ENCODE peak calls at places on chromosomes 11 and 22, in seven cellular contexts. P, N, H, F, I, K and U are unnamed samples.
A peak's percentile ranks its signal among the peaks of the same experiment; 100 is the strongest.

GRCh38 chr11:130211781-130212401 is 52.3 kb downstream of the ST14 start:
- DNase-seq in P (no peak), H (no peak), N (no peak), F (no peak), K (peak; percentile 44), I (peak; percentile 38), U (no peak)

GRCh38 chr22:50007057-50007511 is 5.5 kb downstream of the IL17REL start:
- DNase-seq in P (no peak), H (no peak), N (no peak), F (no peak), K (no peak), I (no peak), U (no peak)

GRCh38 chr11:64000026-64000739 is 13.9 kb downstream of the OTUB1 start:
- DNase-seq in K (no peak), P (no peak), N (peak; percentile 59), I (peak; percentile 88), F (peak; percentile 86), H (peak; percentile 77), U (no peak)

GRCh38 chr22:23215294-23216204 is 35.2 kb downstream of the BCR start:
- DNase-seq in P (peak; percentile 46), N (peak; percentile 64), K (no peak), H (no peak), F (no peak), I (no peak), U (no peak)

GRCh38 chr22:26502688-26503561 is 9.3 kb downstream of the TFIP11 start:
- DNase-seq in K (no peak), N (peak; percentile 51), I (no peak), P (peak; percentile 37), H (peak; percentile 25), F (peak; percentile 75), U (no peak)

GRCh38 chr11:42200311-42200710 is 740.9 kb upstream of the LRRC4C start:
- DNase-seq in P (no peak), F (no peak), I (no peak), N (no peak), K (no peak), H (no peak), U (no peak)

GRCh38 chr11:118928870-118929495 is 3.3 kb upstream of the BCL9L start:
- DNase-seq in H (peak; percentile 65), P (peak; percentile 45), F (no peak), K (peak; percentile 86), I (peak; percentile 82), N (peak; percentile 41), U (peak; percentile 80)

GRCh38 chr22:45064313-45065268 is 54.8 kb upstream of the PHF21B start:
- DNase-seq in H (no peak), F (no peak), I (no peak), P (peak; percentile 85), N (peak; percentile 87), K (no peak), U (no peak)

GRCh38 chr22:44648085-44648820 is 53.8 kb upstream of the PRR5 start:
- DNase-seq in F (peak; percentile 58), K (no peak), I (peak; percentile 60), H (no peak), P (no peak), N (peak; percentile 26), U (no peak)

GRCh38 chr11:106131998-106132397 is 54.5 kb downstream of the AASDHPPT start:
- DNase-seq in H (no peak), P (no peak), N (no peak), K (no peak), I (no peak), F (no peak), U (no peak)

GRCh38 chr22:39567135-39567946 is 3.2 kb upstream of the CACNA1I start:
- DNase-seq in N (no peak), P (no peak), H (no peak), F (no peak), I (no peak), K (no peak), U (no peak)

GRCh38 chr22:39396797-39397195 is 2.8 kb upstream of the TAB1 start:
- DNase-seq in F (peak; percentile 36), N (no peak), P (no peak), I (peak; percentile 20), H (no peak), K (no peak), U (no peak)

GRCh38 chr11:65135633-65136145 is 1.4 kb upstream of the SYVN1 start:
- DNase-seq in F (no peak), P (no peak), I (no peak), N (no peak), H (no peak), K (peak; percentile 59), U (no peak)

GRCh38 chr11:19905280-19905853 is 192.7 kb downstream of the NAV2 start:
- DNase-seq in H (no peak), N (peak; percentile 67), K (no peak), F (no peak), I (no peak), P (peak; percentile 50), U (no peak)

GRCh38 chr11:61193596-61193995 is 9.7 kb upstream of the PGA3 start:
- DNase-seq in H (no peak), N (no peak), F (no peak), I (no peak), K (no peak), P (no peak), U (no peak)

GRCh38 chr11:113213549-113213948 is 100.8 kb upstream of the TTC12 start:
- DNase-seq in I (no peak), H (no peak), N (no peak), F (no peak), P (no peak), K (no peak), U (no peak)

GRCh38 chr22:49462291-49462690 is 365.4 kb downstream of the BRD1 start:
- DNase-seq in P (no peak), K (no peak), F (no peak), H (no peak), N (no peak), I (no peak), U (no peak)

GRCh38 chr11:129785383-129786111 is 30.1 kb upstream of the TMEM45B start:
- DNase-seq in I (no peak), F (no peak), K (no peak), H (no peak), P (no peak), N (peak; percentile 1), U (no peak)

GRCh38 chr11:9091044-9091936 is at the start of gene SCUBE2:
- DNase-seq in I (no peak), K (no peak), N (no peak), F (no peak), H (no peak), P (no peak), U (no peak)
- H3K4me3 ChIP-seq in I (peak within 1 kb of the TSS; percentile 40), K (peak within 1 kb of the TSS; percentile 55), N (peak within 1 kb of the TSS; percentile 53), F (peak within 1 kb of the TSS; percentile 68), H (peak within 1 kb of the TSS; percentile 50), P (peak within 1 kb of the TSS; percentile 44), U (peak within 1 kb of the TSS; percentile 35)

GRCh38 chr11:45655831-45656230 is 9.6 kb downstream of the CHST1 start:
- DNase-seq in I (no peak), K (no peak), H (no peak), F (no peak), P (no peak), N (no peak), U (no peak)
- H3K27ac ChIP-seq in I (no peak overlapping the region), K (no peak overlapping the region), H (no peak overlapping the region), F (no peak overlapping the region), P (no peak overlapping the region), N (no peak overlapping the region), U (no peak overlapping the region)

GRCh38 chr11:126194121-126194543 is 17.3 kb downstream of the RPUSD4 start:
- DNase-seq in I (no peak), P (no peak), K (no peak), H (no peak), F (no peak), N (peak; percentile 59), U (no peak)

GRCh38 chr11:126193038-126193478 is 18.4 kb downstream of the RPUSD4 start:
- DNase-seq in H (no peak), I (no peak), F (no peak), N (no peak), K (no peak), P (no peak), U (peak; percentile 51)

GRCh38 chr11:126198648-126199047 is 12.8 kb downstream of the RPUSD4 start:
- DNase-seq in H (no peak), F (no peak), K (no peak), N (no peak), P (no peak), I (no peak), U (no peak)

GRCh38 chr11:126195119-126195518 is 16.3 kb downstream of the RPUSD4 start:
- DNase-seq in N (no peak), F (no peak), H (no peak), I (no peak), P (no peak), K (no peak), U (no peak)

GRCh38 chr11:126197277-126197939 is 14.0 kb downstream of the RPUSD4 start:
- DNase-seq in P (peak; percentile 64), K (no peak), H (no peak), F (peak; percentile 80), N (peak; percentile 90), I (no peak), U (no peak)
- H3K36me3 ChIP-seq in P (peaks cover 12% of the 10 kb centered on the region), K (peaks cover 77% of the 10 kb centered on the region), H (peaks cover 38% of the 10 kb centered on the region), F (peaks cover 67% of the 10 kb centered on the region), N (peaks cover 32% of the 10 kb centered on the region), I (no peaks in the 10 kb centered on the region), U (peaks cover 15% of the 10 kb centered on the region)

GRCh38 chr11:69122337-69122641 is 33.4 kb upstream of the SMIM38 start:
- DNase-seq in F (no peak), P (no peak), N (no peak), K (peak; percentile 57), I (no peak), H (no peak), U (no peak)

GRCh38 chr11:69122642-69123431 is 32.9 kb upstream of the SMIM38 start:
- DNase-seq in N (peak; percentile 70), F (peak; percentile 59), H (peak; percentile 71), K (peak; percentile 72), P (peak; percentile 73), I (no peak), U (peak; percentile 92)

GRCh38 chr11:69125861-69126260 is 29.9 kb upstream of the SMIM38 start:
- DNase-seq in K (no peak), P (no peak), I (no peak), N (no peak), H (no peak), F (no peak), U (peak; percentile 21)

GRCh38 chr11:69121621-69122336 is 34.0 kb upstream of the SMIM38 start:
- DNase-seq in I (no peak), K (no peak), N (no peak), P (no peak), H (no peak), F (no peak), U (no peak)

DNA sequence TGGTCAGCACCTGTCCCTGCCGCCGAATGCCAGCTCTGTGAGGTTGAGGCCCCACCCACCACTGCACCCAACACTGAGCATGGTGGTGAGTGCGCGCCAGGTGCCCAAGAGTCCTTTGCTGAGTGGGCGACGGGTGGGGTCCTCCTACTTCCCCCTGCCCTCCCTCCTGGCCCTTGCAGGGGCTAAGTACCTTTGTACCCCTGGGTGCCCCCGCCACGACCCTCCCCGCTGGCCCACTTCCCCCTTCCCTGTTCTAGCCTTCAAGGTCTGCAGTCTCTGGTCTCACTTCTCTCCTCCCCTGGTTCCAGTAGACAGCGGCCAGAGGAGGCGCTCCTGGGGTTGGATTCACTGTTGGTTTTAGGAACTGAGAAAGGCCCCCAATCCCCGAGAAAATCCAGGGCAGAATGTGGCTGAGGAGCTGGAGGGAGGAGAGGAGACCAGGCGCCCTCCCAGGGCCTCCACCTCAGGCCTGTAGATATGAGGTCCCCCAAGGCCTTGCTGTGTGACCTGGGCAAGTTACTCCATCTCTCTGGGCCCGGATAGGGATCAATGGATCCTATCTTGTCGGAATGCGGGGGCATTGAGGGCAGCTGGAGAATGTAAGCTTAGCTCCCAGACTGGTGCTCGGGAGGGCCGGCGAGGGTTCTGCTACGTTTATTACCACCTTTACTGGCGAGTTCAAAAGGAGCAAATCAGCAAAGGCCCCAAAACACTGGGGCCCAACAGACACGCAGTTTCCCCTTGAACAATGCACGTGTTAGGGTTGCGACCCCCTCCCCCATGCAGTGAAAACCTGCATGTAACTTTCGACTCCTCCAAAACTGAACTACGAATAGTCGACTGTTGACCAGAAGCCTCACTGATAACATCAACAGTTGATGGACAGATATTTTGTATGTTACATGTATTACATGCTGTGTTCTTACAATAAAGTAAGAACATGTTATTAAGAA is 31.9 kb upstream of the SMIM38 start:
- DNase-seq in F (no peak), N (no peak), K (peak; percentile 64), I (no peak), P (no peak), H (no peak), U (no peak)
- H3K4me3 ChIP-seq in F (no peak overlapping the region), N (no peak overlapping the region), K (peak overlapping the region; percentile 18), I (no peak overlapping the region), P (no peak overlapping the region), H (no peak overlapping the region), U (no peak overlapping the region)